ENCODE peak calls at places on chromosomes 7 and 10, in seven cellular contexts. N is ovary, B is mucosa of descending colon, G is GM23338, A is A673, U is cardiac fibroblast, L is astrocyte of the spinal cord. M is an unnamed sample.

GRCh38 chr10:91614254-91614624 is 18.6 kb downstream of the PPP1R3C start:
- DNase-seq in L (peak), U (peak), G (no peak), N (no peak), B (no peak), A (no peak), M (no peak)

GRCh38 chr10:121698336-121698735 is 100.1 kb upstream of the FGFR2 start:
- DNase-seq in A (no peak), L (no peak), G (no peak), N (no peak), U (no peak), B (no peak), M (no peak)

GRCh38 chr10:13822475-13822874 is 235.7 kb downstream of the PRPF18 start:
- DNase-seq in U (no peak), L (no peak), N (no peak), A (no peak), B (no peak), G (no peak), M (no peak)

GRCh38 chr10:110436554-110437350 is 61.0 kb upstream of the DUSP5 start:
- DNase-seq in U (no peak), A (no peak), G (no peak), N (no peak), L (no peak), B (no peak), M (no peak)

GRCh38 chr7:54839538-54840213 is 80.7 kb upstream of the SEC61G start:
- DNase-seq in L (peak), B (peak), N (peak), A (no peak), U (peak), G (peak), M (no peak)

GRCh38 chr10:13104697-13105096 is 4.7 kb downstream of the OPTN start:
- DNase-seq in N (no peak), A (no peak), G (peak), L (no peak), U (no peak), B (no peak), M (no peak)

GRCh38 chr10:5284311-5285057 is 80.3 kb upstream of the UCN3 start:
- DNase-seq in A (peak), B (no peak), N (no peak), U (peak), G (peak), L (no peak), M (no peak)

GRCh38 chr7:77244222-77244934 is 44.8 kb upstream of the FGL2 start:
- DNase-seq in G (no peak), N (no peak), A (no peak), B (no peak), U (no peak), L (no peak), M (no peak)

GRCh38 chr7:30313793-30314192 is 29.4 kb downstream of the ZNRF2 start:
- DNase-seq in N (no peak), U (no peak), G (no peak), A (no peak), B (no peak), L (no peak), M (no peak)

GRCh38 chr10:110209399-110209925 is 2.1 kb downstream of the MXI1 start:
- DNase-seq in L (peak), A (peak), N (peak), G (peak), B (peak), U (peak), M (no peak)

GRCh38 chr7:148815612-148816011 is 68.5 kb downstream of the EZH2 start:
- DNase-seq in A (no peak), G (no peak), L (no peak), N (no peak), B (no peak), U (no peak), M (no peak)

GRCh38 chr7:151422212-151422611 is 12.4 kb upstream of the WDR86 start:
- DNase-seq in G (no peak), N (no peak), B (no peak), U (no peak), L (no peak), A (no peak), M (no peak)

GRCh38 chr10:49359349-49360231 is 36.3 kb downstream of the DRGX start:
- DNase-seq in L (peak), G (peak), N (no peak), U (peak), A (peak), B (no peak), M (no peak)

GRCh38 chr7:101373812-101374612 is 11.3 kb downstream of the COL26A1 start:
- DNase-seq in B (no peak), A (no peak), L (no peak), G (no peak), U (no peak), N (no peak), M (no peak)

GRCh38 chr10:81018898-81019890 is 481.5 kb downstream of the SH2D4B start:
- DNase-seq in A (peak), U (peak), B (no peak), L (peak), N (no peak), G (peak), M (no peak)

GRCh38 chr7:38070718-38071117 is 107.3 kb upstream of the STARD3NL start:
- DNase-seq in U (peak), A (peak), L (peak), G (peak), N (peak), B (no peak), M (no peak)

GRCh38 chr10:133154996-133155778 is 4.8 kb upstream of the KNDC1 start:
- DNase-seq in U (no peak), B (no peak), A (no peak), L (no peak), N (no peak), G (no peak), M (no peak)

GRCh38 chr10:64288404-64288803 is 767.2 kb downstream of the REEP3 start:
- DNase-seq in N (no peak), B (no peak), L (no peak), G (no peak), A (no peak), U (no peak), M (no peak)

GRCh38 chr7:158302274-158303070 is 285.2 kb downstream of the PTPRN2 start:
- DNase-seq in A (no peak), B (no peak), G (no peak), L (no peak), N (no peak), U (no peak), M (no peak)

GRCh38 chr10:15440204-15440711 is 69.2 kb upstream of the FAM171A1 start:
- DNase-seq in N (no peak), A (no peak), L (no peak), U (no peak), B (no peak), G (no peak), M (no peak)

GRCh38 chr7:12080006-12080405 is 131.1 kb upstream of the TMEM106B start:
- DNase-seq in L (no peak), N (no peak), U (no peak), G (no peak), A (no peak), B (no peak), M (no peak)

GRCh38 chr10:31353574-31353973 is 34.6 kb downstream of the ZEB1 start:
- DNase-seq in L (peak), B (no peak), N (no peak), G (peak), U (peak), A (peak), M (no peak)
- TF ChIP-seq CTCF in L (no peak), B (no peak), N (no peak), G (no peak), U (peak), A (no peak), M (peak)

GRCh38 chr7:74051629-74052410 is 23.8 kb downstream of the ELN start:
- DNase-seq in G (peak), B (peak), U (peak), N (no peak), L (no peak), A (no peak), M (no peak)
- TF ChIP-seq CTCF in G (peak), B (peak), U (peak), N (no peak), L (peak), A (no peak), M (peak)

DNA sequence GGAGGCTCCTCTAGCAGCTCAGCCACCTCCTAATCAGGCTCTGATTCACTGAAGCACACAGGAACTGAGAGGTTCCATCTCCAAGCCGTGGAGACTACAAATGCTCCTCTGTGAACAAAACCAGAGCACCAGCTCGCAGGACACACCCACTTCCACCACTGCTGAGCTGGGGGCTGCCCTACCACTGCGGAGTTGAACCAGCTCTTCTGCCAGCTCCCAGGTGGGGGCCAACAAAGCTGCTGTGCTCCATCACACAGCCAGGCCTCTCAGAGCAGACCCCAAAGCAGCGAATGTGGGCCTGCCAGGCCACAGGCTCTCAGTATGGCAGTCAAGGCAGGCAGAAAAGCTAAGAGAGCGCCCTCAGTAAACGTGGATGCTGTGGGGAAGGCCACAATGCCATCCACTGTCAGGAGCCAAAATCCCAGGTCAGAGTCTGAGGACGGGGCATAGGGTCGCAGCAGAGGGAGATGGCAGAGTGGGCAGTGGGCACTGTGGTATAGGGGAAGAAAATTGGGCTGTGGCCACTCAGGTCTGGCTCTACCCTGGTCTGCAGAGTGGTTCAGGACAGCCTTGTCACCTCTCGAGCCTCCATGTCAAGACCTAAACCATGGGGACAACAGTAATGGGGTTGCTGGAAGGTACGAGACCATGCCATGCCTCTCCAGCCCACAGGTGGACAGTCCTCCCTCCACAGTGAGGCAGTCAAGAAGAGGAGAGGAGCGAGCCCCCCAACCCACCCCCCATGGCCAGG is 82.1 kb downstream of the GRID1 start:
- DNase-seq in B (no peak), L (no peak), G (no peak), A (no peak), U (no peak), N (no peak), M (peak)
- TF ChIP-seq CTCF in B (no peak), L (no peak), G (no peak), A (no peak), U (no peak), N (no peak), M (no peak)

GRCh38 chr10:95480901-95481491 is 80.2 kb downstream of the SORBS1 start:
- DNase-seq in U (peak), N (no peak), L (peak), B (no peak), G (no peak), A (no peak), M (no peak)
- TF ChIP-seq CTCF in U (no peak), N (no peak), L (no peak), B (no peak), G (no peak), A (no peak), M (no peak)

GRCh38 chr10:71744897-71745658 is 25.5 kb upstream of the C10orf105 start:
- DNase-seq in L (no peak), N (no peak), U (no peak), G (no peak), A (no peak), B (peak), M (no peak)

GRCh38 chr10:71747808-71748523 is 25.4 kb downstream of the VSIR start:
- DNase-seq in A (no peak), U (no peak), G (no peak), L (no peak), N (no peak), B (peak), M (no peak)

GRCh38 chr10:71747039-71747807 is 26.1 kb downstream of the VSIR start:
- DNase-seq in B (peak), U (no peak), N (no peak), G (no peak), A (no peak), L (no peak), M (no peak)

GRCh38 chr10:71745659-71746250 is 26.2 kb upstream of the C10orf105 start:
- DNase-seq in G (no peak), A (no peak), B (no peak), L (no peak), U (no peak), N (no peak), M (no peak)

GRCh38 chr10:71746344-71747037 is 26.8 kb downstream of the VSIR start:
- DNase-seq in G (peak), U (no peak), L (no peak), B (peak), A (no peak), N (no peak), M (no peak)
- TF ChIP-seq CTCF in G (peak), U (no peak), L (no peak), B (no peak), A (no peak), N (no peak), M (no peak)

GRCh38 chr10:86024555-86025001 is 342.0 kb downstream of the GRID1 start:
- DNase-seq in N (no peak), G (no peak), L (no peak), A (no peak), B (no peak), U (no peak), M (no peak)
- TF ChIP-seq CTCF in N (no peak), G (no peak), L (no peak), A (no peak), B (no peak), U (no peak), M (no peak)

DNA sequence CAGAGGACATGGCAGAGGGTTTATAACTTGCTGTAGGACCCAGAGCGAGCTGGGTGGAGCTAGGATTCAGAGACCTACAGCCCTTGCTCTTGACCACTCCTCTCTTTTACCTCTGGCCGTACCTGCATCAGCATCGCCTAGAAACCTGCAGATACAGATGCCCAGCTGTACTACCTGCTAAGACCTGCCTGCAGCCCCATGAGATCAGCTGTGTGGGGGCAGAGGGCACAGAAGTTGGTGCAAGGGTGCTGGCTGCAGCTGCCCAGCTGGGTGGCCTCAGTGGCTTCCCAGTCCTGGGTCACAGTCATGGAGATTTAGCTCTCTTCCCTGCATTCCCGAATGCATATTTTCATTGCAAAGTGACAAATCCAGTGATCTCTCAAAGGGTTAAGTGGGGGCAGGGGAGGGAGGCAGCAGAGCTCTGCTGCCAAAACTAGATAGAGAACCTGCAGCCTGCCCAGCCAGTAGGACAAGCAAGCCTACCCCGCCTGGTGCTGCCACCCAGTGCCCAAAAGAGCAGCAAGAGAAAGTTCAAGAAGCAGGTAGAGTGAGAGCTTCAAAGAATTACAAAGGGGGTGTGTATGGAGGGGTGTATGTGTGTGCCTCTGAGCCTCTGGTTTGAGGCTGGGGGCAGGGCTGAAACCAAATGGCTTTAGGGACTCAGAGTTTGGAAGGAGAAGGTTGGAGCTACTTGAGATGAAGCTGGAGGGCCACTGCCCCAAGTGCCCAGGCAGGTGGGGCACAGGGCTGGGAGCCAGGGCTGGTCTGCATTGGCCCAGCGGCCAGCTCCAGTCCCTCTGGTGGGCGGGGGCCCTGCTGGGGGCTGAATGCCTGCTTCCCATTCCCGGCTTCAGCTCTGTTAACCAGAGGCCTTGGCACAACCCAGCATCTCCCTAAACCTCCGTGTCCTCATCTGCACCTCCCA is 6.8 kb downstream of the FAM241B start:
- DNase-seq in A (peak), N (no peak), G (peak), U (peak), B (peak), L (no peak), M (no peak)
- TF ChIP-seq CTCF in A (peak), N (no peak), G (peak), U (peak), B (no peak), L (peak), M (peak)

GRCh38 chr10:3825244-3825643 is 40.2 kb upstream of the KLF6 start:
- DNase-seq in B (peak), N (no peak), U (peak), L (peak), G (no peak), A (no peak), M (no peak)
- TF ChIP-seq CTCF in B (no peak), N (no peak), U (no peak), L (no peak), G (no peak), A (no peak), M (no peak)

DNA sequence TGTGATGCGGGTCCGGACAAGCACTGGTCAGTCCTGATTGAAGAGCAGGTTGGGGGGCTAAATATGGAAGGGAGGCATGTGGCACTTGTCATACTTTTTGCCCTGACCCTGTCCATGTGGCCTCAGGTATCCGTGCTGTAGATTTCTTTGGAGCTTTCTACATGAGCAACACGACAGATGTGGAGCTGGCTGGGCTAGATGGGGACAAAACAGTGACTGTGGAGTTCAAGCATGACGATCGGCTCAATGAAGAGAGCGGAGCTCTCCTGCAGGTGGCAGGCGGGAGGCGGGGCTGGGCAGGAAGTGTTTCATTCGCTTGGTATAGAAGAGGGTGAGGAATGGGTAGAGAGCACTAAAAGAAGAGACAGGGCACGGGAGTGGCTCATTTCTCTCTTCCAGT is 13.0 kb upstream of the CHCHD1 start:
- DNase-seq in N (no peak), G (peak), U (no peak), L (no peak), A (peak), B (peak), M (no peak)
- TF ChIP-seq CTCF in N (no peak), G (peak), U (no peak), L (no peak), A (no peak), B (no peak), M (no peak)